ENCODE peak calls at places on chromosomes 7 and 10, in nine cellular contexts. Q, B, Y, R, D, O, X, P and V are unnamed samples.

GRCh38 chr10:44932338-44933116 is 21.4 kb downstream of the TMEM72 start:
- DNase-seq in Q (peak), B (peak), Y (peak), R (peak), D (peak), O (peak), X (peak), P (peak), V (peak)

GRCh38 chr7:134420509-134421125 is 38.3 kb downstream of the AKR1B1 start:
- DNase-seq in Q (no peak), B (peak), Y (peak), R (peak), D (peak), O (no peak), X (peak), P (peak), V (peak)

GRCh38 chr10:116737582-116738358 is 4.6 kb downstream of the HSPA12A start:
- DNase-seq in Q (no peak), B (no peak), Y (no peak), R (no peak), D (peak), O (no peak), X (no peak), P (no peak), V (no peak)

GRCh38 chr10:2782265-2782664 is 285.1 kb upstream of the PFKP start:
- DNase-seq in Q (no peak), B (no peak), Y (no peak), R (no peak), D (no peak), O (no peak), X (no peak), P (no peak), V (no peak)

GRCh38 chr10:132611026-132611910 is 73.7 kb downstream of the INPP5A start:
- DNase-seq in Q (no peak), B (no peak), Y (no peak), R (no peak), D (no peak), O (no peak), X (no peak), P (no peak), V (no peak)

GRCh38 chr10:2508971-2509605 is 558.3 kb upstream of the PFKP start:
- DNase-seq in Q (no peak), B (no peak), Y (no peak), R (no peak), D (no peak), O (no peak), X (no peak), P (no peak), V (peak)

GRCh38 chr10:109022417-109023049 is 900.8 kb downstream of the XPNPEP1 start:
- DNase-seq in Q (no peak), B (no peak), Y (no peak), R (no peak), D (no peak), O (no peak), X (no peak), P (no peak), V (no peak)

GRCh38 chr7:151598045-151598444 is 78.3 kb upstream of the RHEB start:
- DNase-seq in Q (no peak), B (no peak), Y (no peak), R (peak), D (no peak), O (no peak), X (no peak), P (peak), V (peak)

GRCh38 chr10:88205842-88206446 is 342.5 kb downstream of the PTEN start:
- DNase-seq in Q (no peak), B (no peak), Y (no peak), R (no peak), D (no peak), O (no peak), X (no peak), P (peak), V (no peak)

GRCh38 chr7:102404005-102404861 is 8.1 kb downstream of the PRKRIP1 start:
- DNase-seq in Q (peak), B (peak), Y (no peak), R (peak), D (peak), O (no peak), X (no peak), P (peak), V (peak)

GRCh38 chr7:151993977-151994676 is 31.3 kb upstream of the GALNT11 start:
- DNase-seq in Q (no peak), B (no peak), Y (no peak), R (no peak), D (no peak), O (no peak), X (no peak), P (no peak), V (no peak)

GRCh38 chr10:110618206-110618605 is 25.9 kb upstream of the RBM20 start:
- DNase-seq in Q (no peak), B (no peak), Y (no peak), R (no peak), D (no peak), O (no peak), X (no peak), P (no peak), V (no peak)

GRCh38 chr10:106515206-106515790 is 649.2 kb downstream of the SORCS1 start:
- DNase-seq in Q (no peak), B (no peak), Y (no peak), R (no peak), D (no peak), O (no peak), X (peak), P (no peak), V (no peak)

GRCh38 chr7:73341877-73342276 is 13.9 kb downstream of the FKBP6 start:
- DNase-seq in Q (no peak), B (no peak), Y (no peak), R (peak), D (no peak), O (no peak), X (no peak), P (peak), V (peak)

GRCh38 chr10:43408331-43408709 is 666 bp downstream of the HNRNPF start:
- DNase-seq in Q (no peak), B (no peak), Y (no peak), R (no peak), D (no peak), O (no peak), X (no peak), P (no peak), V (no peak)

GRCh38 chr10:68153473-68154210 is 44.4 kb downstream of the MYPN start:
- DNase-seq in Q (peak), B (peak), Y (peak), R (peak), D (peak), O (no peak), X (no peak), P (peak), V (peak)

GRCh38 chr10:132297521-132297920 is 10.2 kb downstream of the STK32C start:
- DNase-seq in Q (no peak), B (no peak), Y (no peak), R (no peak), D (no peak), O (no peak), X (no peak), P (no peak), V (no peak)

GRCh38 chr10:61176428-61176827 is 232.4 kb upstream of the RHOBTB1 start:
- DNase-seq in Q (no peak), B (no peak), Y (no peak), R (no peak), D (no peak), O (no peak), X (no peak), P (no peak), V (no peak)

GRCh38 chr7:13898957-13899670 is 90.4 kb downstream of the ETV1 start:
- DNase-seq in Q (no peak), B (no peak), Y (no peak), R (no peak), D (peak), O (no peak), X (peak), P (no peak), V (no peak)

GRCh38 chr10:58967551-58968418 is 208.7 kb upstream of the PHYHIPL start:
- DNase-seq in Q (no peak), B (peak), Y (peak), R (no peak), D (peak), O (peak), X (peak), P (no peak), V (no peak)

GRCh38 chr10:83273035-83273434 is 866.3 kb upstream of the GHITM start:
- DNase-seq in Q (no peak), B (no peak), Y (no peak), R (no peak), D (no peak), O (no peak), X (no peak), P (no peak), V (no peak)

GRCh38 chr7:31448649-31449048 is 65.2 kb upstream of the ITPRID1 start:
- DNase-seq in Q (no peak), B (no peak), Y (no peak), R (no peak), D (no peak), O (no peak), X (no peak), P (no peak), V (no peak)

GRCh38 chr10:59779656-59780521 is 26.6 kb upstream of the MRLN start:
- DNase-seq in Q (no peak), B (no peak), Y (no peak), R (no peak), D (no peak), O (no peak), X (no peak), P (peak), V (no peak)

GRCh38 chr7:42314696-42315095 is 77.7 kb upstream of the GLI3 start:
- DNase-seq in Q (no peak), B (no peak), Y (no peak), R (no peak), D (no peak), O (no peak), X (no peak), P (no peak), V (peak)

GRCh38 chr7:80699656-80700318 is 61.3 kb downstream of the CD36 start:
- DNase-seq in Q (no peak), B (no peak), Y (no peak), R (no peak), D (no peak), O (no peak), X (no peak), P (peak), V (no peak)

GRCh38 chr10:28269842-28270456 is 32.9 kb downstream of the MPP7 start:
- DNase-seq in Q (no peak), B (no peak), Y (no peak), R (no peak), D (no peak), O (no peak), X (no peak), P (no peak), V (no peak)

GRCh38 chr7:101848168-101848951 is 30.9 kb downstream of the CUX1 start:
- DNase-seq in Q (peak), B (no peak), Y (no peak), R (no peak), D (no peak), O (no peak), X (no peak), P (no peak), V (no peak)

GRCh38 chr7:49776994-49777393 is 3.6 kb downstream of the VWC2 start:
- DNase-seq in Q (no peak), B (peak), Y (no peak), R (no peak), D (no peak), O (no peak), X (no peak), P (no peak), V (no peak)

GRCh38 chr7:64180989-64181388 is 26.0 kb upstream of the ZNF735 start:
- DNase-seq in Q (no peak), B (no peak), Y (no peak), R (no peak), D (peak), O (no peak), X (no peak), P (no peak), V (no peak)
- TF ChIP-seq CTCF in Q (no peak), B (peak), Y (no peak), R (no peak), D (peak), O (peak), X (no peak), P (no peak), V (peak)

DNA sequence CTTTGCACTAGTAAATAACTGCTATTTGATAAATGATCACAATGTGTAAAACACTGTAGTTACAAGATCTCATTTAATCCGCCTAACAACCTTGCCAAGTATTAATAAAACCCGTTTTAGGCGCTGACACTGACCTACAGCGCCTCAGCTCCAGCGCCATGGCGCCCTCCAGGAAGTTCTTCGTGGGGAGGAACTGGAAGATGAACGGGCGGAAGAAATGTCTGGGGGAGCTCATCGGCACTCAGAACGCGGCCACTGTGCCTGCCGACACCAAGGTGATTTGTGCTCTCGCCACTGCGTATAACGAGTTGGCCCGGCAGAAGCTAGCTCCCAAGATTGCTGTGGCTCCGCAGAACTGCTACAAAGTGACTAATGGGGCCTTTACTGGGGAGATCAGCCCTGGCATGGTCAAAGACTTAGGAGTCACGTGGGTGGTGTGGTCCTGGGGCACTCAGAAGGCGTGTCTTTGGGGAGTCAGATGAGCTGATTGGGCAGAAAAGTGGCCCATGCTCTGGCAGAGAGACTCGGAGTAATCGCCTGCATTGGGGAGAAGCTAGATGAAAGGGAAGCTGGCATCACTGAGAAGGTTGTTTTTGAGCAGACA is 1.1 kb upstream of the TNPO3 start:
- DNase-seq in Q (no peak), B (no peak), Y (no peak), R (no peak), D (no peak), O (no peak), X (no peak), P (peak), V (no peak)
- H3K4me3 ChIP-seq in Q (no peak), B (no peak), Y (no peak), R (peak), D (peak), O (peak), X (no peak), P (peak), V (no peak)

GRCh38 chr10:21020545-21020944 is 123.4 kb upstream of the NEBL start:
- DNase-seq in Q (no peak), B (peak), Y (peak), R (peak), D (peak), O (no peak), X (no peak), P (no peak), V (no peak)
- TF ChIP-seq CTCF in Q (no peak), B (peak), Y (peak), R (peak), D (peak), O (peak), X (no peak), P (peak), V (peak)

DNA sequence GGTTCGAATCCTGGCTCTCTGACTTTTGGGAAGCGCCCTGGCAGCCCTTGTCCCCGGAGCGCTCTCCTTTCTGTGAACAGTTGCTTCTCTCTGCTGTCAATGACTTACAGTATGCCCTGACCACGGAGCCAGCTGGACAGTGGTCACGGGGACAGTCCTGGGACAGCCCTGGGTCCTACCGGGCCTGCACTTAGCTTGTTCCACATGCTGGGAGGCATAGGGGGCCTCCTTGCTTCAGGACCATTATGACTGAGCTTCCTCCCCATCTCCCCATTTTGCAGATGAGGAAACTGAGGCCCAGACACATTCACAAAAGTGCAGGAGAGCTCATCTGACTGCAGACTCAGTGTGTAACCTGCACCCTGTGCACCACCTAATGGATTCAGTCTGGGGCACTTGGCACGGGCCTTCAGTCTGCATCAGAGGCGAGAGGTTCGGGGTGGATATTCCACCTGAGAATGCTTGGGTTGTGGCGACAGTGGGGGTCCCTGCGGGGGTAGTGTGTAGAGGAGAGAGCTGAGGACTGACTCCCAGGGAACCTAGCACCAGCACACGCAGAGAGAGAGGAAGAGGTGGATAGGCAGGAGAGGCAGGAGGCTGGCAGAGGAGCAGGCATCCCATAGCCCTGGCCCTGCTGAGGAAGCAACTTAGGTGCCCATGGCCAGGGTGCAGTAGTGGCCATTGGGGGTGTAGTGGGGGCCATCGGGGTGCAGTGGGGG is 1.6 kb downstream of the DOCK1 start:
- DNase-seq in Q (no peak), B (no peak), Y (no peak), R (no peak), D (no peak), O (no peak), X (no peak), P (no peak), V (no peak)
- H3K4me3 ChIP-seq in Q (peak), B (no peak), Y (no peak), R (peak), D (peak), O (peak), X (peak), P (peak), V (peak)